ENCODE peak calls at places on chromosomes 12 and 14, in ten cellular contexts. F is tibial artery; A is esophagus squamous epithelium; X is astrocyte; U is colonic mucosa; W is neural progenitor cell; R is CD8-positive, alpha-beta T cell; M is mucosa of descending colon; E is body of pancreas; G is A549. N is an unnamed sample.
A peak's percentile ranks its signal among the peaks of the same experiment; 100 is the strongest.

GRCh38 chr12:51687142-51687935 is 96.3 kb downstream of the SCN8A start:
- DNase-seq in F (no peak), U (peak; percentile 57), R (no peak), W (no peak), G (no peak), X (peak; percentile 28), M (peak; percentile 45), A (no peak), E (no peak), N (no peak)

GRCh38 chr12:11880424-11880823 is 190.3 kb upstream of the BCL2L14 start:
- DNase-seq in F (no peak), E (no peak), A (no peak), G (no peak), W (no peak), R (no peak), U (no peak), M (no peak), X (no peak), N (no peak)

GRCh38 chr12:85669911-85670310 is 166.3 kb downstream of the RASSF9 start:
- DNase-seq in W (no peak), R (no peak), A (no peak), M (no peak), F (no peak), E (no peak), G (no peak), X (no peak), U (no peak), N (no peak)

GRCh38 chr14:101110729-101111619 is 207.5 kb upstream of the RTL1 start:
- DNase-seq in A (no peak), E (no peak), W (no peak), M (no peak), R (no peak), G (peak; percentile 14), U (peak; percentile 6), F (peak; percentile 57), X (no peak), N (peak; percentile 56)

GRCh38 chr12:22626429-22626828 is 1.5 kb downstream of the ETNK1 start:
- DNase-seq in M (peak; percentile 34), U (no peak), G (no peak), A (no peak), W (no peak), R (no peak), X (peak; percentile 44), F (no peak), E (no peak), N (no peak)

GRCh38 chr12:47903927-47904646 is 707 bp downstream of the VDR start:
- DNase-seq in M (peak; percentile 71), E (peak; percentile 25), G (peak; percentile 25), W (no peak), R (peak; percentile 17), X (peak; percentile 84), F (peak; percentile 89), A (no peak), U (peak; percentile 82), N (peak; percentile 78)

GRCh38 chr12:71476513-71476912 is 36.9 kb downstream of the LGR5 start:
- DNase-seq in W (no peak), X (peak; percentile 96), R (no peak), A (no peak), U (no peak), F (peak; percentile 78), G (no peak), E (no peak), M (no peak), N (no peak)

GRCh38 chr12:71190822-71191221 is 33.0 kb upstream of the TSPAN8 start:
- DNase-seq in E (no peak), A (no peak), X (no peak), U (no peak), R (no peak), F (no peak), G (no peak), M (no peak), W (no peak), N (no peak)

GRCh38 chr12:65170245-65170881 is 980 bp downstream of the LEMD3 start:
- DNase-seq in R (peak; percentile 31), A (no peak), M (peak; percentile 85), U (peak; percentile 88), G (peak; percentile 55), F (peak; percentile 75), X (peak; percentile 50), W (peak; percentile 87), E (peak; percentile 57), N (peak; percentile 88)

GRCh38 chr12:49046129-49046895 is 14.3 kb downstream of the KMT2D start:
- DNase-seq in E (no peak), M (no peak), A (no peak), F (no peak), G (no peak), R (no peak), U (no peak), X (no peak), W (no peak), N (no peak)

GRCh38 chr14:91745329-91745728 is 13.4 kb upstream of the CATSPERB start:
- DNase-seq in X (no peak), W (no peak), A (no peak), U (no peak), F (no peak), R (no peak), G (no peak), M (no peak), E (no peak), N (no peak)

GRCh38 chr12:1531160-1531653 is 63.2 kb downstream of the FBXL14 start:
- DNase-seq in W (no peak), U (no peak), F (peak; percentile 62), M (no peak), G (no peak), E (no peak), R (no peak), A (no peak), X (no peak), N (peak; percentile 66)

GRCh38 chr12:104671407-104672095 is 214.8 kb downstream of the CHST11 start:
- DNase-seq in G (peak; percentile 99), U (peak; percentile 62), A (peak; percentile 13), W (no peak), X (peak; percentile 71), M (peak; percentile 63), R (peak; percentile 45), F (peak; percentile 97), E (peak; percentile 82), N (peak; percentile 93)

GRCh38 chr14:101707285-101707842 is 54.1 kb upstream of the PPP2R5C start:
- DNase-seq in E (peak; percentile 62), X (peak; percentile 60), A (no peak), G (peak; percentile 81), W (peak; percentile 86), U (peak; percentile 68), M (peak; percentile 63), F (no peak), R (peak; percentile 53), N (no peak)

GRCh38 chr12:98532687-98533304 is 17.4 kb downstream of the TMPO start:
- DNase-seq in W (peak; percentile 48), R (no peak), A (no peak), G (peak; percentile 79), E (no peak), X (no peak), M (peak; percentile 44), U (no peak), F (no peak), N (no peak)

GRCh38 chr14:104895786-104896642 is 28.7 kb upstream of the PLD4 start:
- DNase-seq in M (no peak), X (no peak), G (no peak), F (peak; percentile 69), W (no peak), R (no peak), A (no peak), E (peak; percentile 93), U (peak; percentile 18), N (peak; percentile 87)

GRCh38 chr14:104333903-104334811 is 195.8 kb downstream of the KIF26A start:
- DNase-seq in E (no peak), A (no peak), X (no peak), F (no peak), R (no peak), G (no peak), M (no peak), U (peak; percentile 13), W (no peak), N (peak; percentile 60)

GRCh38 chr12:96495841-96496545 is 6.6 kb downstream of the CFAP54 start:
- DNase-seq in E (no peak), R (no peak), F (no peak), W (no peak), X (no peak), A (no peak), U (no peak), M (no peak), G (no peak), N (no peak)

GRCh38 chr12:124453419-124454351 is 113.7 kb downstream of the NCOR2 start:
- DNase-seq in W (no peak), R (peak; percentile 72), M (peak; percentile 73), U (peak; percentile 72), A (peak; percentile 56), F (peak; percentile 97), X (peak; percentile 56), G (peak; percentile 69), E (peak; percentile 63), N (peak; percentile 88)

GRCh38 chr12:54370218-54370730 is 6.0 kb upstream of the GPR84 start:
- DNase-seq in G (peak; percentile 90), F (peak; percentile 90), A (no peak), X (peak; percentile 58), R (no peak), E (peak; percentile 82), W (peak; percentile 92), U (peak; percentile 81), M (peak; percentile 74), N (peak; percentile 88)
- H3K4me1 ChIP-seq in G (peaks cover 65% of the 10 kb centered on the region), F (peaks cover 46% of the 10 kb centered on the region), A (peaks cover 39% of the 10 kb centered on the region), X (peaks cover 32% of the 10 kb centered on the region), R (peaks cover 19% of the 10 kb centered on the region), E (peaks cover 33% of the 10 kb centered on the region), W (peaks cover 16% of the 10 kb centered on the region), U (peaks cover 11% of the 10 kb centered on the region), M (peaks cover 16% of the 10 kb centered on the region), N (peaks cover 35% of the 10 kb centered on the region)

GRCh38 chr14:24092960-24093900 is 881 bp upstream of the PCK2 start:
- DNase-seq in R (no peak), A (no peak), W (no peak), M (peak; percentile 37), E (no peak), U (peak; percentile 28), G (no peak), F (no peak), X (no peak), N (no peak)
- TF ChIP-seq CTCF in R (no peak), A (no peak), W (no peak), M (no peak), E (no peak), U (no peak), G (no peak), F (no peak), X (no peak), N (no peak)

GRCh38 chr14:68815288-68816182 is 22.7 kb upstream of the ZFP36L1 start:
- DNase-seq in F (peak; percentile 73), U (no peak), R (no peak), E (no peak), A (no peak), W (no peak), X (no peak), G (no peak), M (no peak), N (no peak)
- H3K4me1 ChIP-seq in F (peaks cover 49% of the 10 kb centered on the region), U (peaks cover 10% of the 10 kb centered on the region), R (peaks cover 59% of the 10 kb centered on the region), E (peaks cover 48% of the 10 kb centered on the region), A (peaks cover 53% of the 10 kb centered on the region), W (peaks cover 39% of the 10 kb centered on the region), X (peaks cover 33% of the 10 kb centered on the region), G (peaks cover 47% of the 10 kb centered on the region), M (peaks cover 49% of the 10 kb centered on the region), N (peaks cover 46% of the 10 kb centered on the region)

DNA sequence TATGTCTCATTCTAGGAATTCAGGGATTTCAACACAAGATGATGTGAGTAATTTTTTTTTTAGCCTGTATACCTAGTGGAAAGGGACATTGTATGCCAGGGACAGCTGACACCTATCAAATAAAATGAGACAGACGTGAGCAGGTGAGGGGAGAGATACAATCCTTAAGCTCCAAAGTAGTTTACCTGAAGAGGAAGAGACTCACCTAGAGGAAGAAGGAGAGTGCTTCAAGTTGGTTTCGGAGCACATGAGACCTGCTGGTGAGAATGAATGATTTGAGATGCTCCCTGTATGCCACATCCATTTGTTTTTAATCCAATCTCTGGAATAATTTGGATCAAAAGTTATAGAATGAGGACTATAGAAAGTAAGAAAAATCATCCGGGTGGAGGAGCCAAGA is 915.4 kb upstream of the FBXO33 start:
- DNase-seq in G (no peak), A (no peak), F (no peak), R (no peak), X (no peak), U (no peak), W (no peak), E (no peak), M (no peak), N (no peak)
- TF ChIP-seq CTCF in G (no peak), A (no peak), F (no peak), R (no peak), X (no peak), U (no peak), W (no peak), E (no peak), M (no peak), N (no peak)

N was measured in upper lobe of right lung.